ENCODE peak calls at places on chromosomes 11 and 22, in nine cellular contexts. J is activated T-helper 1 cell treated with anti-CD3 and anti-CD28 coated beads, Interleukin-12 subunit alpha, Interleukin-12 subunit beta, Interleukin-2, Interleukin-4 antibody, amounts not matched to agents 30 ng/mL and 10 ng/mL and 1 ng/mL, durations not matched to agents 14 hours and 24 hours and 36 hours; V is hepatic stellate cell; Q is AG09319; A is Right ventricle myocardium superior; O is non-pigmented ciliary epithelial cell; C is activated B cell treated with CpG ODN at 0.5 μM for 24 hours; M is retina; P is NCI-H1694. U is an unnamed sample.

GRCh38 chr11:124768914-124769313 is 6.8 kb upstream of the ESAM start:
- DNase-seq in P (no peak), Q (no peak), O (no peak), M (no peak), J (no peak), A (no peak), C (no peak), V (no peak), U (peak; percentile 69)

GRCh38 chr11:33039274-33040126 is at the start of gene TCP11L1:
- DNase-seq in O (no peak), V (peak; percentile 86), C (peak; percentile 77), P (peak; percentile 89), J (peak; percentile 72), M (peak; percentile 98), Q (peak; percentile 85), A (peak; percentile 91), U (peak; percentile 79)

GRCh38 chr11:32792948-32793475 is 1.4 kb downstream of the CCDC73 start:
- DNase-seq in Q (no peak), O (no peak), J (peak; percentile 30), M (peak; percentile 79), A (no peak), C (peak; percentile 30), P (peak; percentile 65), V (peak; percentile 6), U (no peak)

GRCh38 chr11:101975734-101976133 is 59.4 kb upstream of the ANGPTL5 start:
- DNase-seq in P (no peak), C (no peak), Q (no peak), A (no peak), M (no peak), V (no peak), O (no peak), J (no peak), U (no peak)

GRCh38 chr11:65470433-65470832 is 28.4 kb upstream of the MALAT1 start:
- DNase-seq in M (no peak), O (no peak), J (no peak), P (no peak), V (no peak), A (no peak), Q (no peak), C (no peak), U (no peak)

GRCh38 chr11:44300881-44301855 is 8.8 kb downstream of the ALX4 start:
- DNase-seq in J (no peak), Q (no peak), C (no peak), A (no peak), V (no peak), P (no peak), O (no peak), M (no peak), U (no peak)

GRCh38 chr11:1084561-1085439 is 10.1 kb downstream of the MUC2 start:
- DNase-seq in V (no peak), Q (no peak), A (peak; percentile 35), O (no peak), M (no peak), P (no peak), C (no peak), J (no peak), U (peak; percentile 77)

GRCh38 chr11:69364901-69365300 is 70.9 kb downstream of the MYEOV start:
- DNase-seq in J (no peak), P (no peak), Q (no peak), V (no peak), M (no peak), O (peak; percentile 27), C (no peak), A (no peak), U (no peak)

GRCh38 chr11:81772161-81772560 is 961.5 kb downstream of the FAM181B start:
- DNase-seq in M (no peak), Q (no peak), C (no peak), J (no peak), A (no peak), P (peak; percentile 29), V (peak; percentile 0), O (peak; percentile 9), U (no peak)

GRCh38 chr11:7603031-7603781 is 70.1 kb downstream of the CYB5R2 start:
- DNase-seq in C (no peak), P (no peak), A (no peak), Q (peak; percentile 75), J (no peak), M (no peak), V (no peak), O (no peak), U (no peak)

GRCh38 chr11:8533332-8533731 is 60.7 kb downstream of the STK33 start:
- DNase-seq in O (no peak), Q (no peak), P (peak; percentile 2), V (no peak), A (no peak), M (no peak), C (no peak), J (no peak), U (no peak)

GRCh38 chr22:49364398-49364797 is 463.3 kb downstream of the BRD1 start:
- DNase-seq in M (no peak), J (no peak), P (no peak), V (no peak), Q (no peak), O (no peak), A (no peak), C (no peak), U (no peak)

GRCh38 chr11:1829039-1829820 is 5.6 kb upstream of the SYT8 start:
- DNase-seq in Q (no peak), M (no peak), J (no peak), V (peak; percentile 95), C (no peak), O (no peak), P (no peak), A (no peak), U (peak; percentile 58)

GRCh38 chr22:44443641-44444235 is 54.3 kb downstream of the RTL6 start:
- DNase-seq in V (no peak), O (no peak), P (no peak), A (no peak), C (no peak), J (no peak), M (no peak), Q (no peak), U (peak; percentile 18)

GRCh38 chr22:44996120-44996519 is 13.7 kb downstream of the PHF21B start:
- DNase-seq in C (no peak), V (no peak), P (no peak), M (peak; percentile 21), J (no peak), O (no peak), Q (no peak), A (no peak), U (no peak)

GRCh38 chr22:45676024-45676423 is 4.4 kb downstream of the ATXN10 start:
- DNase-seq in O (no peak), J (no peak), C (no peak), P (no peak), V (no peak), A (no peak), M (no peak), Q (no peak), U (no peak)

GRCh38 chr22:49962012-49962750 is 1.6 kb downstream of the PIM3 start:
- DNase-seq in Q (peak; percentile 78), M (peak; percentile 63), P (peak; percentile 33), J (peak; percentile 72), C (peak; percentile 71), V (peak; percentile 95), A (peak; percentile 91), O (peak; percentile 60), U (peak; percentile 94)

GRCh38 chr11:82776377-82776776 is 42.7 kb upstream of the FAM181B start:
- DNase-seq in P (no peak), J (no peak), A (no peak), Q (no peak), V (no peak), M (no peak), O (no peak), C (no peak), U (no peak)

U was measured in upper lobe of left lung.